ENCODE peak calls at places on chromosomes 3 and 15, in ten cellular contexts. R, B, Z, O, C, W, V, P, E and G are unnamed samples.
A peak's percentile ranks its signal among the peaks of the same experiment; 100 is the strongest.

GRCh38 chr15:45637552-45638033 is 2.8 kb downstream of the SQOR start:
- DNase-seq in R (no peak), B (no peak), Z (no peak), O (peak; percentile 93), C (peak; percentile 66), W (peak; percentile 76), V (no peak), P (peak; percentile 84), E (peak; percentile 49), G (peak; percentile 85)

GRCh38 chr3:123430266-123430665 is 18.6 kb downstream of the ADCY5 start:
- DNase-seq in R (no peak), B (no peak), Z (no peak), O (no peak), C (no peak), W (no peak), V (no peak), P (no peak), E (no peak), G (no peak)

GRCh38 chr3:190701096-190701532 is 161.4 kb downstream of the GMNC start:
- DNase-seq in R (peak; percentile 37), B (peak; percentile 20), Z (no peak), O (no peak), C (peak; percentile 49), W (peak; percentile 67), V (peak; percentile 23), P (peak; percentile 43), E (peak; percentile 11), G (peak; percentile 28)

GRCh38 chr3:38582941-38583645 is 66.4 kb downstream of the SCN5A start:
- DNase-seq in R (peak; percentile 15), B (no peak), Z (no peak), O (no peak), C (no peak), W (no peak), V (no peak), P (no peak), E (no peak), G (no peak)

GRCh38 chr3:127082066-127082465 is 99.2 kb downstream of the PLXNA1 start:
- DNase-seq in R (no peak), B (no peak), Z (peak; percentile 35), O (no peak), C (no peak), W (no peak), V (no peak), P (no peak), E (no peak), G (no peak)

GRCh38 chr3:32037932-32038271 is 56.4 kb downstream of the ZNF860 start:
- DNase-seq in R (no peak), B (no peak), Z (no peak), O (no peak), C (no peak), W (no peak), V (no peak), P (no peak), E (no peak), G (no peak)

GRCh38 chr3:177430653-177431052 is 233.4 kb upstream of the TBL1XR1 start:
- DNase-seq in R (no peak), B (no peak), Z (no peak), O (no peak), C (no peak), W (no peak), V (no peak), P (no peak), E (no peak), G (no peak)

GRCh38 chr15:85972805-85973540 is 106.7 kb upstream of the AGBL1 start:
- DNase-seq in R (no peak), B (no peak), Z (no peak), O (no peak), C (no peak), W (no peak), V (no peak), P (peak; percentile 33), E (no peak), G (no peak)

GRCh38 chr15:84714816-84715215 is 1.1 kb downstream of the SEC11A start:
- DNase-seq in R (no peak), B (no peak), Z (no peak), O (no peak), C (no peak), W (no peak), V (no peak), P (no peak), E (no peak), G (no peak)

GRCh38 chr3:112633191-112633590 is 7.8 kb downstream of the CCDC80 start:
- DNase-seq in R (no peak), B (no peak), Z (no peak), O (no peak), C (no peak), W (no peak), V (no peak), P (no peak), E (no peak), G (peak; percentile 52)

GRCh38 chr3:9386060-9386459 is 11.4 kb upstream of the SETD5 start:
- DNase-seq in R (no peak), B (no peak), Z (no peak), O (no peak), C (no peak), W (no peak), V (no peak), P (no peak), E (no peak), G (no peak)

GRCh38 chr3:127406309-127407025 is 118.6 kb upstream of the PRR20G start:
- DNase-seq in R (peak; percentile 61), B (no peak), Z (peak; percentile 38), O (no peak), C (peak; percentile 52), W (peak; percentile 12), V (no peak), P (peak; percentile 1), E (no peak), G (peak; percentile 9)

GRCh38 chr3:27718459-27718858 is 3.7 kb downstream of the EOMES start:
- DNase-seq in R (no peak), B (no peak), Z (no peak), O (no peak), C (no peak), W (no peak), V (no peak), P (no peak), E (no peak), G (peak; percentile 3)

GRCh38 chr15:57098896-57099295 is 180.5 kb downstream of the TCF12 start:
- DNase-seq in R (no peak), B (no peak), Z (no peak), O (no peak), C (no peak), W (no peak), V (no peak), P (no peak), E (no peak), G (peak; percentile 12)

GRCh38 chr15:57320543-57321220 is 55.6 kb upstream of the CGNL1 start:
- DNase-seq in R (no peak), B (no peak), Z (peak; percentile 69), O (no peak), C (no peak), W (no peak), V (no peak), P (peak; percentile 82), E (no peak), G (peak; percentile 45)

GRCh38 chr3:81823882-81824395 is 62.5 kb upstream of the GBE1 start:
- DNase-seq in R (no peak), B (no peak), Z (no peak), O (no peak), C (no peak), W (no peak), V (no peak), P (peak; percentile 12), E (no peak), G (peak; percentile 58)

DNA sequence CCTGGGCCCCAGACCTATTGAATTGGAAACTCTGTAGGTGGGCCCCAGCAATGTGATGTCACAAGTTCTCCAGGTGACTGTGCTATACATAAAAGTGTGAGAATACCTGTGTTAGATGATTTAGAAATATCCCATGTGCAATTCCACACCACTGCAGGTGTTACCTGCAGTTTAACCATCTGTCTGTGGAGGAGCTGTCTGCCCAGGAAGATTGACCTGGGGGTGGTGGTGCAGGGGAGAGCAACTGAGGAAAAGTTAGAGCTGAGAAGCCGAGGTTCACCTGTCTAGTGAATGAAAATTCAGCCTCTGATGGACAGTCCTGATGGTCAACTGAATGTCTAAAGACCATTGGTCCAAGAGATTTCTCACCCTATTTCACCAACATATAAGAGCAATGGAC is 132.2 kb upstream of the SLC24A5 start:
- DNase-seq in R (no peak), B (no peak), Z (no peak), O (no peak), C (no peak), W (no peak), V (no peak), P (no peak), E (no peak), G (no peak)
- TF ChIP-seq CTCF in R (peak; percentile 23), B (no peak), Z (no peak), O (no peak), C (no peak), W (no peak), V (no peak), P (no peak), E (no peak), G (no peak)

GRCh38 chr3:13657660-13658435 is 108.9 kb downstream of the FBLN2 start:
- DNase-seq in R (peak; percentile 76), B (peak; percentile 78), Z (no peak), O (no peak), C (peak; percentile 75), W (peak; percentile 37), V (peak; percentile 76), P (no peak), E (peak; percentile 62), G (peak; percentile 30)
- TF ChIP-seq CTCF in R (peak; percentile 93), B (peak; percentile 78), Z (peak; percentile 94), O (peak; percentile 86), C (peak; percentile 93), W (peak; percentile 85), V (peak; percentile 73), P (peak; percentile 67), E (peak; percentile 78), G (peak; percentile 89)

DNA sequence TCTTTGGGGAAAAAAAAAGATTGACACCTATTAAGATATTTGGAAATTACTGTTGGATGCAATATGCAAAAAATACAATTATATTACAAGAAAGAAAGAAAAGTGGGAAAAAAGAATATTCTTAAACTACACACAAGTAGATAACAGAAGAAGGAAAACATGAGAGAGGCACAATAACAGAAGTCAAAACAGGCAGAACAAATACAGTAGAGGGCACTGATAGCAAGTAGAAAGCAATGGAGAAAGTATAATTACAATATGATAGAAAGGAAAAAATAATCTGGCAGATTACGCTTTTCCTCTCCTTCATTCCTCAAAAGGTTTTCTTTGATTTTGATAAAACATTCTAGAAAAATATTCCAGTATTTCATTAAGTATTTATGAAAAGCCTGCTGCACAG is 72.1 kb downstream of the ADAM10 start:
- DNase-seq in R (no peak), B (no peak), Z (no peak), O (no peak), C (no peak), W (no peak), V (no peak), P (no peak), E (no peak), G (no peak)
- TF ChIP-seq CTCF in R (no peak), B (no peak), Z (peak; percentile 54), O (no peak), C (peak; percentile 29), W (no peak), V (no peak), P (no peak), E (no peak), G (no peak)

DNA sequence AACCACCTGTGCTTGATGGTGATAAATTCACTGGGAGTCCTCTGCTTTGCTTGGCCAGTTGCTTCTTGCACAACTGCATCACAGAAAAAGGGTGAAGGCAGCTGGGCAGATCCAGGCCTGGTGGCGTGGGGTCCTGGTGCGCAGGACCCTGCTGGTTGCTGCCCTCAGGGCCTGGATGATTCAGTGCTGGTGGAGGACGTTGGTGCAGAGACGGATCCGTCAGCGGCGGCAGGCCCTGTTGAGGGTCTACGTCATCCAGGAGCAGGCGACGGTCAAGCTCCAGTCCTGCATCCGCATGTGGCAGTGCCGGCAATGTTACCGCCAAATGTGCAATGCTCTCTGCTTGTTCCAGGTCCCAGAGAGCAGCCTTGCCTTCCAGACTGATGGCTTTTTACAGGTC is 31.1 kb upstream of the IQCF2 start:
- DNase-seq in R (no peak), B (no peak), Z (no peak), O (no peak), C (no peak), W (no peak), V (no peak), P (no peak), E (no peak), G (no peak)
- TF ChIP-seq CTCF in R (no peak), B (no peak), Z (no peak), O (no peak), C (no peak), W (no peak), V (no peak), P (no peak), E (no peak), G (no peak)